ENCODE peak calls at places on chromosomes 7 and 10, in nine cellular contexts. T, S, O, B, E, V, W, P and U are unnamed samples.

GRCh38 chr7:78563186-78563585 is 764.6 kb downstream of the PHTF2 start:
- DNase-seq in T (no peak), S (no peak), O (no peak), B (peak; percentile 75), E (no peak), V (no peak), W (no peak), P (no peak), U (no peak)

GRCh38 chr7:70828366-70828765 is 303.6 kb upstream of the GALNT17 start:
- DNase-seq in T (no peak), S (no peak), O (no peak), B (no peak), E (no peak), V (no peak), W (no peak), P (no peak), U (no peak)

GRCh38 chr10:27998178-27998953 is 513 bp downstream of the ODAD2 start:
- DNase-seq in T (no peak), S (peak; percentile 53), O (peak; percentile 53), B (peak; percentile 31), E (peak; percentile 24), V (no peak), W (no peak), P (no peak), U (no peak)

GRCh38 chr10:95906675-95907453 is 911 bp upstream of the CC2D2B start:
- DNase-seq in T (peak; percentile 32), S (peak; percentile 47), O (peak; percentile 36), B (no peak), E (peak; percentile 81), V (no peak), W (no peak), P (peak; percentile 46), U (no peak)

GRCh38 chr10:85642421-85643170 is 724.0 kb downstream of the GRID1 start:
- DNase-seq in T (no peak), S (peak; percentile 33), O (no peak), B (no peak), E (peak; percentile 43), V (no peak), W (no peak), P (peak; percentile 84), U (no peak)

GRCh38 chr10:95278061-95278988 is 12.5 kb downstream of the PDLIM1 start:
- DNase-seq in T (no peak), S (no peak), O (no peak), B (no peak), E (peak; percentile 98), V (no peak), W (no peak), P (no peak), U (no peak)

GRCh38 chr7:129368389-129368986 is 65.7 kb upstream of the STRIP2 start:
- DNase-seq in T (no peak), S (no peak), O (peak; percentile 4), B (no peak), E (no peak), V (no peak), W (no peak), P (no peak), U (no peak)

GRCh38 chr10:133390597-133391248 is 3.2 kb upstream of the MTG1 start:
- DNase-seq in T (no peak), S (no peak), O (no peak), B (no peak), E (no peak), V (no peak), W (no peak), P (no peak), U (no peak)

GRCh38 chr7:114939484-114940097 is 17.7 kb downstream of the MDFIC start:
- DNase-seq in T (no peak), S (no peak), O (no peak), B (no peak), E (no peak), V (no peak), W (no peak), P (no peak), U (no peak)